ENCODE peak calls at places on chromosomes 6 and 20, in five cellular contexts. I, F, L, X and B are unnamed samples.

GRCh38 chr20:51955756-51956155 is 153.4 kb upstream of the SALL4 start:
- DNase-seq in I (no peak), F (no peak), L (no peak), X (no peak), B (no peak)

GRCh38 chr20:35978041-35978513 is 9.7 kb downstream of the CNBD2 start:
- DNase-seq in I (no peak), F (no peak), L (no peak), X (no peak), B (no peak)

GRCh38 chr6:16684195-16684689 is 77.0 kb downstream of the ATXN1 start:
- DNase-seq in I (no peak), F (no peak), L (no peak), X (no peak), B (no peak)

GRCh38 chr6:53741417-53741816 is 53.4 kb upstream of the LRRC1 start:
- DNase-seq in I (no peak), F (no peak), L (no peak), X (no peak), B (no peak)

GRCh38 chr6:2061880-2062279 is 183.5 kb downstream of the GMDS start:
- DNase-seq in I (no peak), F (no peak), L (no peak), X (no peak), B (no peak)

GRCh38 chr20:57568088-57568896 is 7.4 kb downstream of the PCK1 start:
- DNase-seq in I (no peak), F (no peak), L (no peak), X (no peak), B (no peak)

GRCh38 chr6:149127212-149127611 is 190.3 kb upstream of the TAB2 start:
- DNase-seq in I (no peak), F (no peak), L (no peak), X (no peak), B (no peak)

GRCh38 chr6:129842881-129843409 is 18.2 kb downstream of the TMEM244 start:
- DNase-seq in I (no peak), F (no peak), L (no peak), X (no peak), B (no peak)

GRCh38 chr20:22525821-22526220 is 58.6 kb downstream of the FOXA2 start:
- DNase-seq in I (no peak), F (no peak), L (no peak), X (no peak), B (no peak)

GRCh38 chr6:56318851-56319250 is 71.5 kb upstream of the COL21A1 start:
- DNase-seq in I (no peak), F (no peak), L (no peak), X (no peak), B (no peak)

GRCh38 chr6:34000281-34000680 is 145.6 kb downstream of the GRM4 start:
- DNase-seq in I (no peak), F (no peak), L (no peak), X (peak), B (no peak)

GRCh38 chr6:157853902-157854481 is 30.9 kb downstream of the SNX9 start:
- DNase-seq in I (no peak), F (no peak), L (no peak), X (no peak), B (no peak)

GRCh38 chr6:165963750-165964149 is 203.9 kb downstream of the TBXT start:
- DNase-seq in I (no peak), F (no peak), L (no peak), X (no peak), B (no peak)

GRCh38 chr6:6950373-6951145 is 157.2 kb upstream of the RREB1 start:
- DNase-seq in I (no peak), F (no peak), L (no peak), X (no peak), B (no peak)

GRCh38 chr6:91664327-91664959 is 1077.6 kb upstream of the MAP3K7 start:
- DNase-seq in I (no peak), F (no peak), L (no peak), X (no peak), B (no peak)

GRCh38 chr6:136282906-136283305 is 6.7 kb downstream of the BCLAF1 start:
- DNase-seq in I (no peak), F (no peak), L (no peak), X (no peak), B (no peak)

GRCh38 chr20:22411568-22412450 is 172.6 kb downstream of the FOXA2 start:
- DNase-seq in I (no peak), F (no peak), L (no peak), X (no peak), B (no peak)

GRCh38 chr6:2725999-2726567 is 24.6 kb downstream of the MYLK4 start:
- DNase-seq in I (no peak), F (no peak), L (no peak), X (no peak), B (no peak)

GRCh38 chr20:10501377-10501776 is 66.3 kb downstream of the SLX4IP start:
- DNase-seq in I (no peak), F (no peak), L (no peak), X (no peak), B (no peak)

GRCh38 chr6:120903836-120904235 is 430.4 kb downstream of the TBC1D32 start:
- DNase-seq in I (no peak), F (no peak), L (no peak), X (no peak), B (no peak)

GRCh38 chr6:39137235-39137634 is 22.2 kb upstream of the SAYSD1 start:
- DNase-seq in I (no peak), F (peak), L (no peak), X (no peak), B (no peak)

GRCh38 chr20:58640446-58640845 is 10.6 kb upstream of the STX16 start:
- DNase-seq in I (no peak), F (no peak), L (no peak), X (no peak), B (no peak)

GRCh38 chr6:11650711-11651110 is 113.2 kb downstream of the TMEM170B start:
- DNase-seq in I (no peak), F (no peak), L (no peak), X (no peak), B (no peak)

GRCh38 chr6:96545882-96546281 is 17.0 kb upstream of the FHL5 start:
- DNase-seq in I (no peak), F (no peak), L (no peak), X (no peak), B (no peak)

GRCh38 chr6:26571592-26572296 is 25.0 kb upstream of the ABT1 start:
- DNase-seq in I (no peak), F (peak), L (no peak), X (peak), B (peak)

GRCh38 chr20:62427172-62428007 is at the start of gene RBBP8NL:
- DNase-seq in I (no peak), F (no peak), L (no peak), X (no peak), B (peak)

GRCh38 chr20:10633708-10634107 is 40.1 kb downstream of the JAG1 start:
- DNase-seq in I (no peak), F (no peak), L (no peak), X (no peak), B (no peak)

GRCh38 chr20:19502169-19502568 is 255.9 kb upstream of the RIN2 start:
- DNase-seq in I (no peak), F (no peak), L (no peak), X (no peak), B (no peak)

GRCh38 chr6:23349521-23350147 is 776.4 kb upstream of the NRSN1 start:
- DNase-seq in I (no peak), F (no peak), L (no peak), X (no peak), B (peak)

GRCh38 chr6:50853924-50854323 is 35.3 kb downstream of the TFAP2B start:
- DNase-seq in I (no peak), F (no peak), L (no peak), X (no peak), B (no peak)

GRCh38 chr6:7216941-7217621 is 95.9 kb downstream of the SSR1 start:
- DNase-seq in I (no peak), F (peak), L (no peak), X (no peak), B (no peak)

GRCh38 chr6:10555625-10556309 is 34.6 kb downstream of the GCNT2 start:
- DNase-seq in I (no peak), F (peak), L (no peak), X (peak), B (peak)

GRCh38 chr6:159012201-159012600 is 12.2 kb upstream of the RSPH3 start:
- DNase-seq in I (no peak), F (no peak), L (no peak), X (no peak), B (no peak)

GRCh38 chr20:10414982-10415650 is 18.9 kb downstream of the MKKS start:
- DNase-seq in I (no peak), F (no peak), L (no peak), X (no peak), B (no peak)